ENCODE peak calls at places on chromosome 2, in four cellular contexts. One of them, this sample, is unnamed. For H3K9me3, the result is how much of the 10 kb centered on the place peaks cover.

GRCh38 chr2:144426355-144426754 is 93.6 kb downstream of the ZEB2 start:
- DNase-seq in adrenal gland: no peak
- DNase-seq in left ventricle myocardium inferior: no peak
- DNase-seq in stomach: no peak
- DNase-seq in this sample: no peak

GRCh38 chr2:108594132-108594981 is 60.1 kb downstream of the LIMS1 start:
- DNase-seq in left ventricle myocardium inferior: no peak
- DNase-seq in adrenal gland: no peak
- DNase-seq in stomach: no peak
- DNase-seq in this sample: no peak

GRCh38 chr2:211401328-211401727 is 844.9 kb downstream of the CPS1 start:
- DNase-seq in left ventricle myocardium inferior: no peak
- DNase-seq in adrenal gland: no peak
- DNase-seq in stomach: no peak
- DNase-seq in this sample: no peak

GRCh38 chr2:20424300-20425290 is 22.3 kb upstream of the RHOB start:
- DNase-seq in adrenal gland: peak
- DNase-seq in left ventricle myocardium inferior: peak
- DNase-seq in stomach: peak
- DNase-seq in this sample: peak

GRCh38 chr2:9975805-9976447 is 24.4 kb downstream of the GRHL1 start:
- DNase-seq in left ventricle myocardium inferior: no peak
- DNase-seq in stomach: no peak
- DNase-seq in adrenal gland: peak
- DNase-seq in this sample: no peak

GRCh38 chr2:106843910-106844250 is 42.1 kb downstream of the ST6GAL2 start:
- DNase-seq in left ventricle myocardium inferior: no peak
- DNase-seq in stomach: no peak
- DNase-seq in adrenal gland: no peak
- DNase-seq in this sample: no peak

GRCh38 chr2:26049641-26050040 is 15.8 kb downstream of the RAB10 start:
- DNase-seq in stomach: no peak
- DNase-seq in left ventricle myocardium inferior: no peak
- DNase-seq in adrenal gland: no peak
- DNase-seq in this sample: no peak

GRCh38 chr2:159506179-159506578 is 110.2 kb downstream of the BAZ2B start:
- DNase-seq in stomach: no peak
- DNase-seq in adrenal gland: no peak
- DNase-seq in left ventricle myocardium inferior: no peak
- DNase-seq in this sample: no peak

GRCh38 chr2:111662039-111662740 is 221.8 kb downstream of the ANAPC1 start:
- DNase-seq in adrenal gland: no peak
- DNase-seq in stomach: no peak
- DNase-seq in left ventricle myocardium inferior: no peak
- DNase-seq in this sample: no peak

GRCh38 chr2:159109552-159109951 is 141.1 kb downstream of the TANC1 start:
- DNase-seq in left ventricle myocardium inferior: no peak
- DNase-seq in adrenal gland: no peak
- DNase-seq in stomach: no peak
- DNase-seq in this sample: no peak

GRCh38 chr2:71697106-71698010 is 244.0 kb downstream of the DYSF start:
- DNase-seq in stomach: no peak
- DNase-seq in adrenal gland: no peak
- DNase-seq in left ventricle myocardium inferior: no peak
- DNase-seq in this sample: no peak

GRCh38 chr2:106851475-106851874 is 34.5 kb downstream of the ST6GAL2 start:
- DNase-seq in adrenal gland: no peak
- DNase-seq in stomach: no peak
- DNase-seq in left ventricle myocardium inferior: no peak
- DNase-seq in this sample: no peak

GRCh38 chr2:230671117-230671516 is 41.5 kb upstream of the CAB39 start:
- DNase-seq in left ventricle myocardium inferior: no peak
- DNase-seq in stomach: no peak
- DNase-seq in adrenal gland: no peak
- DNase-seq in this sample: no peak

GRCh38 chr2:47916437-47916836 is 10.1 kb upstream of the FBXO11 start:
- DNase-seq in adrenal gland: no peak
- DNase-seq in left ventricle myocardium inferior: no peak
- DNase-seq in stomach: no peak
- DNase-seq in this sample: no peak

GRCh38 chr2:201600906-201601305 is 42.4 kb downstream of the TMEM237 start:
- DNase-seq in left ventricle myocardium inferior: no peak
- DNase-seq in stomach: no peak
- DNase-seq in adrenal gland: no peak
- DNase-seq in this sample: no peak

GRCh38 chr2:203583084-203583695 is 48.1 kb upstream of the RAPH1 start:
- DNase-seq in stomach: no peak
- DNase-seq in adrenal gland: no peak
- DNase-seq in left ventricle myocardium inferior: no peak
- DNase-seq in this sample: no peak

GRCh38 chr2:128631698-128632490 is 313.2 kb upstream of the HS6ST1 start:
- DNase-seq in stomach: peak
- DNase-seq in adrenal gland: peak
- DNase-seq in left ventricle myocardium inferior: no peak
- DNase-seq in this sample: no peak

GRCh38 chr2:145411493-145411892 is 891.6 kb upstream of the ZEB2 start:
- DNase-seq in stomach: no peak
- DNase-seq in left ventricle myocardium inferior: no peak
- DNase-seq in adrenal gland: no peak
- DNase-seq in this sample: no peak

GRCh38 chr2:97005353-97005752 is 19.0 kb upstream of the FAM178B start:
- DNase-seq in left ventricle myocardium inferior: no peak
- DNase-seq in stomach: no peak
- DNase-seq in adrenal gland: no peak
- DNase-seq in this sample: no peak

GRCh38 chr2:203191958-203192357 is 46.9 kb upstream of the CYP20A1 start:
- DNase-seq in stomach: no peak
- DNase-seq in left ventricle myocardium inferior: no peak
- DNase-seq in adrenal gland: no peak
- DNase-seq in this sample: no peak

GRCh38 chr2:24613154-24613814 is 122.2 kb downstream of the NCOA1 start:
- DNase-seq in left ventricle myocardium inferior: no peak
- DNase-seq in stomach: no peak
- DNase-seq in adrenal gland: no peak
- DNase-seq in this sample: no peak

GRCh38 chr2:174327958-174328308 is 6.8 kb upstream of the SP9 start:
- DNase-seq in left ventricle myocardium inferior: no peak
- DNase-seq in stomach: no peak
- DNase-seq in adrenal gland: no peak
- DNase-seq in this sample: no peak

GRCh38 chr2:238881353-238882082 is 33.6 kb downstream of the TWIST2 start:
- DNase-seq in left ventricle myocardium inferior: no peak
- DNase-seq in stomach: no peak
- DNase-seq in adrenal gland: no peak
- DNase-seq in this sample: no peak

GRCh38 chr2:77519164-77519887 is 2.9 kb downstream of the LRRTM4 start:
- DNase-seq in left ventricle myocardium inferior: no peak
- DNase-seq in adrenal gland: no peak
- DNase-seq in stomach: no peak
- DNase-seq in this sample: no peak

GRCh38 chr2:150485114-150485870 is 2.2 kb downstream of the RND3 start:
- DNase-seq in left ventricle myocardium inferior: peak
- DNase-seq in stomach: peak
- DNase-seq in adrenal gland: peak
- DNase-seq in this sample: peak

GRCh38 chr2:160472839-160473251 is 20.8 kb downstream of the RBMS1 start:
- DNase-seq in left ventricle myocardium inferior: no peak
- DNase-seq in adrenal gland: no peak
- DNase-seq in stomach: no peak
- DNase-seq in this sample: no peak

GRCh38 chr2:67923696-67924095 is 139.1 kb downstream of the C1D start:
- DNase-seq in stomach: no peak
- DNase-seq in adrenal gland: peak
- DNase-seq in left ventricle myocardium inferior: no peak
- DNase-seq in this sample: no peak

GRCh38 chr2:146312899-146313298 is 1531.9 kb upstream of the ACVR2A start:
- DNase-seq in stomach: no peak
- DNase-seq in adrenal gland: no peak
- DNase-seq in left ventricle myocardium inferior: no peak
- DNase-seq in this sample: no peak

GRCh38 chr2:110748489-110748867 is 16.1 kb downstream of the ACOXL start:
- DNase-seq in adrenal gland: no peak
- DNase-seq in left ventricle myocardium inferior: no peak
- DNase-seq in stomach: peak
- DNase-seq in this sample: no peak

GRCh38 chr2:224584111-224584764 is 925 bp downstream of the CUL3 start:
- DNase-seq in adrenal gland: peak
- DNase-seq in left ventricle myocardium inferior: peak
- DNase-seq in stomach: peak
- DNase-seq in this sample: peak

GRCh38 chr2:144522741-144523605 is 3.1 kb upstream of the ZEB2 start:
- DNase-seq in stomach: no peak
- DNase-seq in left ventricle myocardium inferior: peak
- DNase-seq in adrenal gland: peak
- DNase-seq in this sample: peak

GRCh38 chr2:55885129-55885943 is 38.2 kb downstream of the EFEMP1 start:
- DNase-seq in left ventricle myocardium inferior: no peak
- DNase-seq in stomach: no peak
- DNase-seq in adrenal gland: peak
- DNase-seq in this sample: peak

GRCh38 chr2:120269076-120269744 is 16.6 kb downstream of the RALB start:
- DNase-seq in left ventricle myocardium inferior: no peak
- DNase-seq in stomach: no peak
- DNase-seq in adrenal gland: no peak
- DNase-seq in this sample: no peak

GRCh38 chr2:60516383-60516811 is 37.1 kb downstream of the BCL11A start:
- DNase-seq in left ventricle myocardium inferior: no peak
- DNase-seq in adrenal gland: peak
- DNase-seq in stomach: no peak
- DNase-seq in this sample: no peak

GRCh38 chr2:238061310-238062202 is 755 bp downstream of the SCLY start:
- DNase-seq in stomach: no peak
- DNase-seq in left ventricle myocardium inferior: peak
- DNase-seq in adrenal gland: peak
- DNase-seq in this sample: no peak

GRCh38 chr2:241803387-241804325 is 5.3 kb upstream of the NEU4 start:
- DNase-seq in left ventricle myocardium inferior: peak
- DNase-seq in stomach: no peak
- DNase-seq in adrenal gland: peak
- DNase-seq in this sample: peak

GRCh38 chr2:54446122-54446521 is 10.0 kb upstream of the SPTBN1 start:
- DNase-seq in adrenal gland: no peak
- DNase-seq in left ventricle myocardium inferior: no peak
- DNase-seq in stomach: no peak
- DNase-seq in this sample: no peak

DNA sequence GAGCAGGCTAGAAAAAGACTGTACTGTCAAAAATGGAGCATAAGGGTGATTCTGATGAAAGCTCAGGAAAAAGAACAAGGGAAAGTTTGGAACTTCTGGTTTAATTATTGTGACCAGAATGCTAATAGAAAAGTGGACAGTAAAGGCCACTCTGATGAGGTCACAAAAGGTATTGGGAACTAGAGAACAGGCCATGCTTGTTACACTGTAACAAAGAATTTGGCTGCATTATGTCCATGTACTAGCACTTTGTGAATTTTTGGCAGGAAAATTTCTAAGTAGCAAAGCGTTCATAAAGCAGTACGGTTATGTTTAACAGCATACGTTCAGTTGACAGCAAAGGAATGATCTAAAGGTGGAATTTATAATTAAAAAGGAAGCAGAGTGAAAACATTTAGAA is 418.6 kb downstream of the TRIB2 start:
- DNase-seq in stomach: no peak
- DNase-seq in adrenal gland: no peak
- DNase-seq in left ventricle myocardium inferior: no peak
- DNase-seq in this sample: no peak
- H3K9me3 ChIP-seq in stomach: under half
- H3K9me3 ChIP-seq in adrenal gland: under half
- H3K9me3 ChIP-seq in left ventricle myocardium inferior: under half
- H3K9me3 ChIP-seq in this sample: under half

GRCh38 chr2:207764096-207764630 is 5.5 kb downstream of the FZD5 start:
- DNase-seq in adrenal gland: no peak
- DNase-seq in left ventricle myocardium inferior: no peak
- DNase-seq in stomach: no peak
- DNase-seq in this sample: no peak

GRCh38 chr2:207765960-207766582 is 3.6 kb downstream of the FZD5 start:
- DNase-seq in left ventricle myocardium inferior: no peak
- DNase-seq in adrenal gland: no peak
- DNase-seq in stomach: no peak
- DNase-seq in this sample: no peak

GRCh38 chr2:207766697-207767460 is 2.8 kb downstream of the FZD5 start:
- DNase-seq in adrenal gland: peak
- DNase-seq in left ventricle myocardium inferior: no peak
- DNase-seq in stomach: peak
- DNase-seq in this sample: peak

GRCh38 chr2:207767461-207768167 is 2.1 kb downstream of the FZD5 start:
- DNase-seq in left ventricle myocardium inferior: peak
- DNase-seq in stomach: peak
- DNase-seq in adrenal gland: peak
- DNase-seq in this sample: peak

GRCh38 chr2:207765541-207765940 is 4.2 kb downstream of the FZD5 start:
- DNase-seq in left ventricle myocardium inferior: no peak
- DNase-seq in adrenal gland: no peak
- DNase-seq in stomach: peak
- DNase-seq in this sample: no peak
- H3K4me3 ChIP-seq in left ventricle myocardium inferior: no peak
- H3K4me3 ChIP-seq in adrenal gland: no peak
- H3K4me3 ChIP-seq in stomach: peak
- H3K4me3 ChIP-seq in this sample: no peak

GRCh38 chr2:89781962-89782361 is 1090.5 kb downstream of the RPIA start:
- DNase-seq in adrenal gland: no peak
- DNase-seq in left ventricle myocardium inferior: no peak
- DNase-seq in stomach: no peak
- DNase-seq in this sample: no peak
- H3K9me3 ChIP-seq in adrenal gland: under half
- H3K9me3 ChIP-seq in left ventricle myocardium inferior: half or more
- H3K9me3 ChIP-seq in stomach: half or more
- H3K9me3 ChIP-seq in this sample: under half

GRCh38 chr2:72826156-72826477 is 284 bp upstream of the EXOC6B start:
- DNase-seq in adrenal gland: no peak
- DNase-seq in left ventricle myocardium inferior: no peak
- DNase-seq in stomach: no peak
- DNase-seq in this sample: no peak
- H3K4me3 ChIP-seq in adrenal gland: no peak
- H3K4me3 ChIP-seq in left ventricle myocardium inferior: peak
- H3K4me3 ChIP-seq in stomach: peak
- H3K4me3 ChIP-seq in this sample: no peak

GRCh38 chr2:236049981-236050380 is 118.2 kb downstream of the GBX2 start:
- DNase-seq in left ventricle myocardium inferior: no peak
- DNase-seq in adrenal gland: no peak
- DNase-seq in stomach: no peak
- DNase-seq in this sample: no peak
- H3K9me3 ChIP-seq in left ventricle myocardium inferior: under half
- H3K9me3 ChIP-seq in adrenal gland: under half
- H3K9me3 ChIP-seq in stomach: under half
- H3K9me3 ChIP-seq in this sample: under half

GRCh38 chr2:63614983-63615945 is 26.5 kb downstream of the MDH1 start:
- DNase-seq in left ventricle myocardium inferior: no peak
- DNase-seq in adrenal gland: no peak
- DNase-seq in stomach: no peak
- DNase-seq in this sample: no peak
- H3K4me3 ChIP-seq in left ventricle myocardium inferior: no peak
- H3K4me3 ChIP-seq in adrenal gland: no peak
- H3K4me3 ChIP-seq in stomach: no peak
- H3K4me3 ChIP-seq in this sample: no peak

GRCh38 chr2:95143838-95144237 is 15.8 kb downstream of the ZNF514 start:
- DNase-seq in stomach: no peak
- DNase-seq in adrenal gland: no peak
- DNase-seq in left ventricle myocardium inferior: no peak
- DNase-seq in this sample: no peak
- H3K9me3 ChIP-seq in stomach: half or more
- H3K9me3 ChIP-seq in adrenal gland: under half
- H3K9me3 ChIP-seq in left ventricle myocardium inferior: half or more
- H3K9me3 ChIP-seq in this sample: under half